ENCODE peak calls at places on chromosome 15, in nine cellular contexts. T is HCEC 1CT, A is mesendoderm, M is activated T-cell treated with anti-CD3 and anti-CD28 coated beads for 4 hours, J is AG08395, R is anterior cingulate cortex, N is astrocyte, S is AG09309, Q is AG04450. I is an unnamed sample.

GRCh38 chr15:90814193-90814811 is 54.1 kb upstream of the FURIN start:
- DNase-seq in S (no peak), N (peak; percentile 42), Q (no peak), R (no peak), M (no peak), J (no peak), A (no peak), T (no peak), I (peak; percentile 55)

GRCh38 chr15:40421246-40422157 is 15.9 kb downstream of the IVD start:
- DNase-seq in M (peak; percentile 80), N (no peak), Q (no peak), A (peak; percentile 77), T (peak; percentile 42), S (no peak), J (peak; percentile 87), R (peak; percentile 35), I (peak; percentile 66)

GRCh38 chr15:69475769-69476358 is 23.2 kb downstream of the RPLP1 start:
- DNase-seq in N (peak; percentile 40), T (peak; percentile 58), A (peak; percentile 80), S (no peak), J (peak; percentile 90), M (peak; percentile 71), R (peak; percentile 45), Q (no peak), I (peak; percentile 62)

GRCh38 chr15:32715276-32715675 is 2.5 kb upstream of the GREM1 start:
- DNase-seq in N (peak; percentile 86), J (no peak), M (no peak), T (peak; percentile 84), R (no peak), A (no peak), Q (peak; percentile 82), S (no peak), I (peak; percentile 83)

GRCh38 chr15:95558131-95558530 is 772.4 kb upstream of the NR2F2 start:
- DNase-seq in A (no peak), S (no peak), N (peak; percentile 22), R (no peak), Q (no peak), T (peak; percentile 35), M (no peak), J (no peak), I (no peak)

GRCh38 chr15:64150236-64150578 is 1.3 kb upstream of the SNX22 start:
- DNase-seq in A (no peak), M (no peak), J (no peak), S (no peak), R (no peak), Q (no peak), N (no peak), T (no peak), I (no peak)

GRCh38 chr15:94182883-94183282 is 48.5 kb upstream of the MCTP2 start:
- DNase-seq in N (no peak), M (no peak), A (no peak), R (no peak), T (no peak), Q (no peak), J (no peak), S (no peak), I (no peak)

GRCh38 chr15:28094732-28095521 is 4.2 kb downstream of the OCA2 start:
- DNase-seq in J (no peak), M (peak; percentile 24), N (no peak), Q (no peak), A (peak; percentile 56), T (no peak), S (no peak), R (no peak), I (no peak)

GRCh38 chr15:89647191-89647851 is 7.9 kb downstream of the KIF7 start:
- DNase-seq in S (no peak), A (peak; percentile 75), T (peak; percentile 21), R (no peak), Q (no peak), N (no peak), J (peak; percentile 89), M (peak; percentile 37), I (peak; percentile 52)

GRCh38 chr15:79943820-79944219 is 27.2 kb downstream of the BCL2A1 start:
- DNase-seq in S (no peak), Q (peak; percentile 76), T (peak; percentile 84), J (peak; percentile 20), N (peak; percentile 23), M (no peak), R (no peak), A (no peak), I (peak; percentile 63)

GRCh38 chr15:83716605-83717004 is 62.7 kb downstream of the ADAMTSL3 start:
- DNase-seq in R (no peak), M (no peak), S (no peak), J (no peak), Q (no peak), T (no peak), N (no peak), A (no peak), I (no peak)

GRCh38 chr15:22941179-22941578 is 39.0 kb downstream of the CYFIP1 start:
- DNase-seq in T (no peak), S (no peak), R (no peak), M (no peak), N (no peak), Q (no peak), J (no peak), A (no peak), I (no peak)

GRCh38 chr15:29403778-29404177 is 134.2 kb upstream of the NSMCE3 start:
- DNase-seq in J (no peak), N (no peak), S (no peak), A (peak; percentile 56), R (no peak), Q (no peak), T (no peak), M (no peak), I (no peak)

GRCh38 chr15:27851811-27852210 is 247.3 kb downstream of the OCA2 start:
- DNase-seq in J (no peak), M (no peak), R (no peak), S (no peak), N (no peak), Q (no peak), A (no peak), T (no peak), I (no peak)

GRCh38 chr15:77606142-77607034 is 26.3 kb downstream of the LINGO1 start:
- DNase-seq in T (no peak), M (no peak), S (no peak), A (peak; percentile 65), Q (no peak), N (no peak), J (no peak), R (no peak), I (peak; percentile 54)